ENCODE peak calls at places on chromosome X, in four cellular contexts. One of them, this sample, is unnamed.

GRCh38 chrX:67893931-67894330 is 350.1 kb downstream of the AR start:
- DNase-seq in bronchial epithelial cell: no peak
- DNase-seq in AG08395: no peak
- DNase-seq in activated T-cell treated with anti-CD3 and anti-CD28 coated beads, Interleukin-2, amount 50 U/mL, for 72 hours: no peak
- DNase-seq in this sample: no peak

GRCh38 chrX:134501942-134502341 is 42.0 kb downstream of the HPRT1 start:
- DNase-seq in activated T-cell treated with anti-CD3 and anti-CD28 coated beads, Interleukin-2, amount 50 U/mL, for 72 hours: no peak
- DNase-seq in bronchial epithelial cell: no peak
- DNase-seq in AG08395: no peak
- DNase-seq in this sample: no peak

GRCh38 chrX:125678258-125678657 is 358.6 kb downstream of the TEX13C start:
- DNase-seq in bronchial epithelial cell: no peak
- DNase-seq in AG08395: no peak
- DNase-seq in activated T-cell treated with anti-CD3 and anti-CD28 coated beads, Interleukin-2, amount 50 U/mL, for 72 hours: no peak
- DNase-seq in this sample: no peak

GRCh38 chrX:119121341-119121740 is 6.3 kb downstream of the KIAA1210 start:
- DNase-seq in bronchial epithelial cell: peak; percentile 18
- DNase-seq in AG08395: peak; percentile 22
- DNase-seq in activated T-cell treated with anti-CD3 and anti-CD28 coated beads, Interleukin-2, amount 50 U/mL, for 72 hours: no peak
- DNase-seq in this sample: no peak

GRCh38 chrX:110021180-110022022 is 18.5 kb downstream of the TMEM164 start:
- DNase-seq in bronchial epithelial cell: no peak
- DNase-seq in AG08395: peak; percentile 61
- DNase-seq in activated T-cell treated with anti-CD3 and anti-CD28 coated beads, Interleukin-2, amount 50 U/mL, for 72 hours: no peak
- DNase-seq in this sample: no peak

GRCh38 chrX:40100141-40100536 is 2.4 kb upstream of the BCOR start:
- DNase-seq in activated T-cell treated with anti-CD3 and anti-CD28 coated beads, Interleukin-2, amount 50 U/mL, for 72 hours: no peak
- DNase-seq in AG08395: no peak
- DNase-seq in bronchial epithelial cell: no peak
- DNase-seq in this sample: no peak

GRCh38 chrX:107135076-107135964 is 16.7 kb upstream of the RBM41 start:
- DNase-seq in AG08395: no peak
- DNase-seq in bronchial epithelial cell: peak; percentile 85
- DNase-seq in activated T-cell treated with anti-CD3 and anti-CD28 coated beads, Interleukin-2, amount 50 U/mL, for 72 hours: peak; percentile 48
- DNase-seq in this sample: peak; percentile 41

GRCh38 chrX:139691493-139691842 is 16.5 kb downstream of the MCF2 start:
- DNase-seq in bronchial epithelial cell: no peak
- DNase-seq in activated T-cell treated with anti-CD3 and anti-CD28 coated beads, Interleukin-2, amount 50 U/mL, for 72 hours: no peak
- DNase-seq in AG08395: no peak
- DNase-seq in this sample: no peak

GRCh38 chrX:67353651-67354370 is 190.0 kb upstream of the AR start:
- DNase-seq in AG08395: no peak
- DNase-seq in bronchial epithelial cell: no peak
- DNase-seq in activated T-cell treated with anti-CD3 and anti-CD28 coated beads, Interleukin-2, amount 50 U/mL, for 72 hours: no peak
- DNase-seq in this sample: no peak

GRCh38 chrX:16838202-16839066 is 31.7 kb downstream of the RBBP7 start:
- DNase-seq in activated T-cell treated with anti-CD3 and anti-CD28 coated beads, Interleukin-2, amount 50 U/mL, for 72 hours: no peak
- DNase-seq in bronchial epithelial cell: peak; percentile 26
- DNase-seq in AG08395: peak; percentile 67
- DNase-seq in this sample: no peak

GRCh38 chrX:17242470-17242869 is 132.5 kb upstream of the NHS start:
- DNase-seq in AG08395: peak; percentile 69
- DNase-seq in bronchial epithelial cell: peak; percentile 44
- DNase-seq in activated T-cell treated with anti-CD3 and anti-CD28 coated beads, Interleukin-2, amount 50 U/mL, for 72 hours: peak; percentile 21
- DNase-seq in this sample: peak; percentile 59

GRCh38 chrX:40727093-40727492 is 8.2 kb downstream of the MED14 start:
- DNase-seq in AG08395: no peak
- DNase-seq in bronchial epithelial cell: no peak
- DNase-seq in activated T-cell treated with anti-CD3 and anti-CD28 coated beads, Interleukin-2, amount 50 U/mL, for 72 hours: no peak
- DNase-seq in this sample: no peak

GRCh38 chrX:123835661-123836371 is 24.0 kb upstream of the XIAP start:
- DNase-seq in bronchial epithelial cell: peak; percentile 86
- DNase-seq in AG08395: peak; percentile 67
- DNase-seq in activated T-cell treated with anti-CD3 and anti-CD28 coated beads, Interleukin-2, amount 50 U/mL, for 72 hours: peak; percentile 53
- DNase-seq in this sample: peak; percentile 53

GRCh38 chrX:103913356-103914020 is 48.9 kb upstream of the TMSB15B start:
- DNase-seq in bronchial epithelial cell: no peak
- DNase-seq in AG08395: peak; percentile 3
- DNase-seq in activated T-cell treated with anti-CD3 and anti-CD28 coated beads, Interleukin-2, amount 50 U/mL, for 72 hours: no peak
- DNase-seq in this sample: no peak

GRCh38 chrX:7190157-7190556 is 42.2 kb upstream of the PUDP start:
- DNase-seq in AG08395: no peak
- DNase-seq in activated T-cell treated with anti-CD3 and anti-CD28 coated beads, Interleukin-2, amount 50 U/mL, for 72 hours: no peak
- DNase-seq in bronchial epithelial cell: no peak
- DNase-seq in this sample: no peak

GRCh38 chrX:41180194-41180902 is 95.1 kb downstream of the USP9X start:
- DNase-seq in AG08395: peak; percentile 65
- DNase-seq in bronchial epithelial cell: peak; percentile 54
- DNase-seq in activated T-cell treated with anti-CD3 and anti-CD28 coated beads, Interleukin-2, amount 50 U/mL, for 72 hours: peak; percentile 54
- DNase-seq in this sample: peak; percentile 67

GRCh38 chrX:25003066-25003849 is 12.5 kb downstream of the ARX start:
- DNase-seq in AG08395: no peak
- DNase-seq in activated T-cell treated with anti-CD3 and anti-CD28 coated beads, Interleukin-2, amount 50 U/mL, for 72 hours: no peak
- DNase-seq in bronchial epithelial cell: peak; percentile 17
- DNase-seq in this sample: no peak

GRCh38 chrX:85897376-85898110 is 149.8 kb downstream of the CHM start:
- DNase-seq in AG08395: no peak
- DNase-seq in activated T-cell treated with anti-CD3 and anti-CD28 coated beads, Interleukin-2, amount 50 U/mL, for 72 hours: no peak
- DNase-seq in bronchial epithelial cell: no peak
- DNase-seq in this sample: no peak

GRCh38 chrX:139877710-139878414 is 55.0 kb downstream of the ATP11C start:
- DNase-seq in AG08395: no peak
- DNase-seq in bronchial epithelial cell: no peak
- DNase-seq in activated T-cell treated with anti-CD3 and anti-CD28 coated beads, Interleukin-2, amount 50 U/mL, for 72 hours: no peak
- DNase-seq in this sample: no peak

GRCh38 chrX:65607070-65607742 is 60.2 kb upstream of the MSN start:
- DNase-seq in bronchial epithelial cell: peak; percentile 85
- DNase-seq in activated T-cell treated with anti-CD3 and anti-CD28 coated beads, Interleukin-2, amount 50 U/mL, for 72 hours: peak; percentile 41
- DNase-seq in AG08395: no peak
- DNase-seq in this sample: peak; percentile 46

GRCh38 chrX:118727686-118728339 is 407 bp downstream of the IL13RA1 start:
- DNase-seq in AG08395: peak; percentile 22
- DNase-seq in activated T-cell treated with anti-CD3 and anti-CD28 coated beads, Interleukin-2, amount 50 U/mL, for 72 hours: peak; percentile 4
- DNase-seq in bronchial epithelial cell: no peak
- DNase-seq in this sample: peak; percentile 12

GRCh38 chrX:65196758-65197371 is 220.6 kb upstream of the ZC4H2 start:
- DNase-seq in activated T-cell treated with anti-CD3 and anti-CD28 coated beads, Interleukin-2, amount 50 U/mL, for 72 hours: peak; percentile 2
- DNase-seq in AG08395: peak; percentile 1
- DNase-seq in bronchial epithelial cell: no peak
- DNase-seq in this sample: peak; percentile 7

GRCh38 chrX:140526138-140526537 is 21.3 kb upstream of the SOX3 start:
- DNase-seq in bronchial epithelial cell: peak; percentile 48
- DNase-seq in activated T-cell treated with anti-CD3 and anti-CD28 coated beads, Interleukin-2, amount 50 U/mL, for 72 hours: no peak
- DNase-seq in AG08395: peak; percentile 17
- DNase-seq in this sample: no peak

GRCh38 chrX:69562904-69563568 is 52.9 kb upstream of the EDA start:
- DNase-seq in bronchial epithelial cell: no peak
- DNase-seq in activated T-cell treated with anti-CD3 and anti-CD28 coated beads, Interleukin-2, amount 50 U/mL, for 72 hours: no peak
- DNase-seq in AG08395: no peak
- DNase-seq in this sample: no peak

GRCh38 chrX:37860731-37861130 is 13.4 kb upstream of the DYNLT3 start:
- DNase-seq in bronchial epithelial cell: no peak
- DNase-seq in AG08395: no peak
- DNase-seq in activated T-cell treated with anti-CD3 and anti-CD28 coated beads, Interleukin-2, amount 50 U/mL, for 72 hours: no peak
- DNase-seq in this sample: no peak

GRCh38 chrX:21374163-21374993 is at the start of gene CNKSR2:
- DNase-seq in AG08395: no peak
- DNase-seq in bronchial epithelial cell: no peak
- DNase-seq in activated T-cell treated with anti-CD3 and anti-CD28 coated beads, Interleukin-2, amount 50 U/mL, for 72 hours: peak; percentile 70
- DNase-seq in this sample: peak; percentile 63

GRCh38 chrX:71532753-71533425 is at the start of gene OGT:
- DNase-seq in activated T-cell treated with anti-CD3 and anti-CD28 coated beads, Interleukin-2, amount 50 U/mL, for 72 hours: peak; percentile 93
- DNase-seq in AG08395: peak; percentile 89
- DNase-seq in bronchial epithelial cell: peak; percentile 86
- DNase-seq in this sample: peak; percentile 96

GRCh38 chrX:153882086-153882498 is 3.9 kb downstream of the L1CAM start:
- DNase-seq in bronchial epithelial cell: no peak
- DNase-seq in AG08395: no peak
- DNase-seq in activated T-cell treated with anti-CD3 and anti-CD28 coated beads, Interleukin-2, amount 50 U/mL, for 72 hours: no peak
- DNase-seq in this sample: no peak

GRCh38 chrX:41406211-41406610 is 40.9 kb upstream of the NYX start:
- DNase-seq in AG08395: peak; percentile 14
- DNase-seq in activated T-cell treated with anti-CD3 and anti-CD28 coated beads, Interleukin-2, amount 50 U/mL, for 72 hours: no peak
- DNase-seq in bronchial epithelial cell: peak; percentile 57
- DNase-seq in this sample: no peak

GRCh38 chrX:70359458-70359857 is 63.7 kb upstream of the GDPD2 start:
- DNase-seq in bronchial epithelial cell: no peak
- DNase-seq in activated T-cell treated with anti-CD3 and anti-CD28 coated beads, Interleukin-2, amount 50 U/mL, for 72 hours: no peak
- DNase-seq in AG08395: no peak
- DNase-seq in this sample: no peak

GRCh38 chrX:45952030-45952429 is 593.2 kb downstream of the ZNF674 start:
- DNase-seq in bronchial epithelial cell: peak; percentile 7
- DNase-seq in AG08395: no peak
- DNase-seq in activated T-cell treated with anti-CD3 and anti-CD28 coated beads, Interleukin-2, amount 50 U/mL, for 72 hours: no peak
- DNase-seq in this sample: no peak

GRCh38 chrX:129930941-129931410 is 25.0 kb downstream of the UTP14A start:
- DNase-seq in activated T-cell treated with anti-CD3 and anti-CD28 coated beads, Interleukin-2, amount 50 U/mL, for 72 hours: no peak
- DNase-seq in AG08395: no peak
- DNase-seq in bronchial epithelial cell: no peak
- DNase-seq in this sample: no peak

GRCh38 chrX:9997524-9997923 is 30.4 kb downstream of the CLDN34 start:
- DNase-seq in AG08395: no peak
- DNase-seq in activated T-cell treated with anti-CD3 and anti-CD28 coated beads, Interleukin-2, amount 50 U/mL, for 72 hours: peak; percentile 80
- DNase-seq in bronchial epithelial cell: no peak
- DNase-seq in this sample: peak; percentile 79